ENCODE peak calls at places on chromosomes 5 and 9, in nine cellular contexts. Q is transverse colon; U is activated CD8-positive, alpha-beta memory T cell treated with anti-CD3 and anti-CD28 coated beads for 24 hours; O is cardiac muscle cell; A is midbrain; L is stimulated activated CD4-positive, alpha-beta T cell treated with anti-CD3 and anti-CD28 coated beads, Interleukin-15, amount 100 ng/mL, for 1 hour; Z is CD8-positive, alpha-beta memory T cell; F is stimulated activated naive B cell treated with anti-CD40 and anti-IgM and Interleukin-4, amounts not matched to agents 10 μg/mL and 1 μg/mL and 100 μg/mL, for 72 hours; H is NCI-H446 treated with DMSO at 0.1 percent for 48 hours. S is an unnamed sample.

GRCh38 chr9:130237763-130238524 is 27.6 kb upstream of the HMCN2 start:
- DNase-seq in Q (no peak), U (no peak), O (peak), A (no peak), L (no peak), Z (no peak), F (no peak), H (no peak), S (no peak)

GRCh38 chr9:112288029-112288428 is 45.4 kb downstream of the PTBP3 start:
- DNase-seq in Q (no peak), U (no peak), O (peak), A (no peak), L (no peak), Z (no peak), F (no peak), H (no peak), S (no peak)

GRCh38 chr9:116661037-116661954 is 25.8 kb upstream of the TRIM32 start:
- DNase-seq in Q (no peak), U (peak), O (peak), A (peak), L (no peak), Z (no peak), F (peak), H (peak), S (peak)

GRCh38 chr5:151954271-151954670 is 29.6 kb upstream of the GLRA1 start:
- DNase-seq in Q (no peak), U (no peak), O (no peak), A (no peak), L (no peak), Z (no peak), F (no peak), H (no peak), S (no peak)

GRCh38 chr9:103928452-103928851 is 165.7 kb upstream of the SMC2 start:
- DNase-seq in Q (no peak), U (no peak), O (no peak), A (peak), L (no peak), Z (no peak), F (no peak), H (no peak), S (no peak)

GRCh38 chr5:158289967-158290366 is 431.0 kb upstream of the CLINT1 start:
- DNase-seq in Q (no peak), U (no peak), O (no peak), A (no peak), L (no peak), Z (no peak), F (no peak), H (no peak), S (no peak)

GRCh38 chr5:36300927-36301540 is 668 bp downstream of the RANBP3L start:
- DNase-seq in Q (no peak), U (no peak), O (no peak), A (no peak), L (no peak), Z (no peak), F (no peak), H (no peak), S (peak)

GRCh38 chr5:17379188-17379951 is 118.7 kb upstream of the TAF11L2 start:
- DNase-seq in Q (no peak), U (no peak), O (no peak), A (no peak), L (no peak), Z (no peak), F (no peak), H (peak), S (no peak)

GRCh38 chr5:176541338-176542134 is 4.3 kb upstream of the RNF44 start:
- DNase-seq in Q (peak), U (peak), O (peak), A (no peak), L (no peak), Z (peak), F (no peak), H (no peak), S (peak)

GRCh38 chr5:123460296-123460729 is 37.1 kb upstream of the CEP120 start:
- DNase-seq in Q (peak), U (no peak), O (no peak), A (no peak), L (no peak), Z (no peak), F (peak), H (no peak), S (peak)

GRCh38 chr9:13928988-13929387 is 385.0 kb downstream of the NFIB start:
- DNase-seq in Q (no peak), U (no peak), O (no peak), A (no peak), L (no peak), Z (no peak), F (no peak), H (no peak), S (no peak)

GRCh38 chr9:121498487-121499176 is 1.0 kb downstream of the GGTA1 start:
- DNase-seq in Q (no peak), U (no peak), O (no peak), A (no peak), L (no peak), Z (no peak), F (no peak), H (no peak), S (no peak)

GRCh38 chr9:131774636-131775035 is 34.8 kb upstream of the RAPGEF1 start:
- DNase-seq in Q (no peak), U (no peak), O (no peak), A (no peak), L (no peak), Z (no peak), F (no peak), H (no peak), S (no peak)

GRCh38 chr5:3518576-3518975 is 77.1 kb upstream of the IRX1 start:
- DNase-seq in Q (no peak), U (no peak), O (no peak), A (no peak), L (no peak), Z (no peak), F (no peak), H (no peak), S (no peak)

GRCh38 chr5:72140711-72141110 is 33.4 kb downstream of the MAP1B start:
- DNase-seq in Q (no peak), U (no peak), O (no peak), A (no peak), L (no peak), Z (no peak), F (no peak), H (no peak), S (no peak)

GRCh38 chr5:110475529-110475928 is 250.9 kb downstream of the TMEM232 start:
- DNase-seq in Q (no peak), U (no peak), O (no peak), A (no peak), L (no peak), Z (no peak), F (no peak), H (no peak), S (no peak)

GRCh38 chr5:6856658-6857057 is 143.4 kb downstream of the TENT4A start:
- DNase-seq in Q (no peak), U (no peak), O (no peak), A (no peak), L (no peak), Z (no peak), F (no peak), H (no peak), S (no peak)

GRCh38 chr5:77358566-77359205 is 133.4 kb downstream of the WDR41 start:
- DNase-seq in Q (no peak), U (no peak), O (no peak), A (no peak), L (no peak), Z (no peak), F (no peak), H (no peak), S (no peak)

GRCh38 chr5:12865529-12865928 is 961.3 kb upstream of the CTNND2 start:
- DNase-seq in Q (no peak), U (no peak), O (no peak), A (no peak), L (no peak), Z (no peak), F (no peak), H (no peak), S (no peak)

GRCh38 chr9:5144217-5144616 is 41.2 kb downstream of the INSL6 start:
- DNase-seq in Q (no peak), U (no peak), O (no peak), A (no peak), L (no peak), Z (no peak), F (no peak), H (no peak), S (no peak)

GRCh38 chr5:151517122-151517920 is 69.9 kb downstream of the SLC36A1 start:
- DNase-seq in Q (no peak), U (no peak), O (no peak), A (no peak), L (no peak), Z (no peak), F (no peak), H (no peak), S (no peak)

GRCh38 chr5:97538916-97539315 is 355.9 kb upstream of the RIOK2 start:
- DNase-seq in Q (no peak), U (no peak), O (no peak), A (no peak), L (no peak), Z (no peak), F (no peak), H (no peak), S (no peak)

GRCh38 chr9:70352802-70353201 is 61.7 kb downstream of the KLF9 start:
- DNase-seq in Q (no peak), U (no peak), O (no peak), A (peak), L (no peak), Z (no peak), F (no peak), H (no peak), S (no peak)

GRCh38 chr9:8346291-8346690 is 546.7 kb upstream of the DMAC1 start:
- DNase-seq in Q (no peak), U (no peak), O (no peak), A (no peak), L (no peak), Z (no peak), F (no peak), H (no peak), S (no peak)

GRCh38 chr5:83034036-83034435 is 43.2 kb downstream of the TMEM167A start:
- DNase-seq in Q (no peak), U (no peak), O (peak), A (no peak), L (no peak), Z (no peak), F (no peak), H (no peak), S (no peak)

GRCh38 chr5:25393321-25393720 is 748.5 kb upstream of the CDH10 start:
- DNase-seq in Q (no peak), U (no peak), O (no peak), A (no peak), L (no peak), Z (no peak), F (no peak), H (peak), S (no peak)

GRCh38 chr9:134131471-134132207 is 4.2 kb upstream of the WDR5 start:
- DNase-seq in Q (no peak), U (no peak), O (no peak), A (no peak), L (no peak), Z (no peak), F (no peak), H (no peak), S (no peak)

GRCh38 chr9:13529321-13530104 is 250.0 kb upstream of the MPDZ start:
- DNase-seq in Q (no peak), U (no peak), O (no peak), A (no peak), L (no peak), Z (no peak), F (no peak), H (no peak), S (no peak)

GRCh38 chr5:137734962-137735530 is 843 bp downstream of the KLHL3 start:
- DNase-seq in Q (peak), U (peak), O (peak), A (peak), L (no peak), Z (no peak), F (no peak), H (no peak), S (peak)

GRCh38 chr5:124103671-124104070 is 591.7 kb downstream of the CSNK1G3 start:
- DNase-seq in Q (no peak), U (no peak), O (no peak), A (no peak), L (no peak), Z (no peak), F (no peak), H (no peak), S (no peak)

GRCh38 chr5:133412661-133413060 is 199.7 kb downstream of the FSTL4 start:
- DNase-seq in Q (no peak), U (no peak), O (no peak), A (no peak), L (no peak), Z (no peak), F (no peak), H (no peak), S (no peak)

GRCh38 chr9:26947736-26948135 is 694 bp upstream of the PLAA start:
- DNase-seq in Q (no peak), U (peak), O (no peak), A (no peak), L (peak), Z (no peak), F (no peak), H (no peak), S (no peak)

GRCh38 chr5:142871056-142871879 is 101.1 kb downstream of the ARHGAP26 start:
- DNase-seq in Q (peak), U (no peak), O (no peak), A (no peak), L (no peak), Z (no peak), F (no peak), H (no peak), S (peak)

GRCh38 chr9:3794005-3794404 is 268.2 kb upstream of the RFX3 start:
- DNase-seq in Q (no peak), U (no peak), O (peak), A (no peak), L (no peak), Z (no peak), F (no peak), H (no peak), S (no peak)

GRCh38 chr5:44881266-44881665 is 72.5 kb downstream of the MRPS30 start:
- DNase-seq in Q (no peak), U (no peak), O (no peak), A (no peak), L (no peak), Z (no peak), F (no peak), H (no peak), S (no peak)

GRCh38 chr9:34240021-34240420 is 61.2 kb downstream of the UBAP1 start:
- DNase-seq in Q (no peak), U (no peak), O (no peak), A (no peak), L (no peak), Z (no peak), F (no peak), H (no peak), S (no peak)

GRCh38 chr5:167899490-167899889 is 392.0 kb upstream of the WWC1 start:
- DNase-seq in Q (no peak), U (no peak), O (no peak), A (no peak), L (no peak), Z (no peak), F (no peak), H (no peak), S (no peak)

S was measured in body of pancreas.